ENCODE peak calls at places on chromosomes 4 and X, in five cellular contexts. W, H, O, K and S are unnamed samples. For H3K4me1, the result is how much of the 10 kb centered on the place peaks cover.

GRCh38 chr4:113591982-113592381 is 169.6 kb downstream of the CAMK2D start:
- DNase-seq in W (no peak), H (no peak), O (peak), K (no peak), S (no peak)

GRCh38 chrX:9339603-9340569 is 125.0 kb upstream of the TBL1X start:
- DNase-seq in W (peak), H (peak), O (peak), K (peak), S (no peak)

GRCh38 chr4:2243682-2244380 is 1.9 kb upstream of the HAUS3 start:
- DNase-seq in W (no peak), H (peak), O (peak), K (peak), S (peak)

GRCh38 chr4:112589207-112589606 is 47.5 kb downstream of the ZGRF1 start:
- DNase-seq in W (no peak), H (no peak), O (peak), K (no peak), S (no peak)

GRCh38 chrX:105765691-105766090 is 56.6 kb upstream of the NRK start:
- DNase-seq in W (no peak), H (no peak), O (no peak), K (no peak), S (no peak)

GRCh38 chr4:158538176-158538575 is 16.5 kb downstream of the RXFP1 start:
- DNase-seq in W (no peak), H (no peak), O (peak), K (no peak), S (no peak)

GRCh38 chr4:185109736-185110135 is 33.3 kb upstream of the SLC25A4 start:
- DNase-seq in W (no peak), H (no peak), O (no peak), K (no peak), S (no peak)

GRCh38 chr4:8350326-8350725 is 80.8 kb downstream of the HTRA3 start:
- DNase-seq in W (no peak), H (no peak), O (no peak), K (no peak), S (no peak)

GRCh38 chr4:154366956-154367355 is 124.6 kb downstream of the DCHS2 start:
- DNase-seq in W (no peak), H (no peak), O (no peak), K (no peak), S (no peak)

GRCh38 chr4:74424111-74424510 is 20.8 kb upstream of the AREG start:
- DNase-seq in W (no peak), H (no peak), O (no peak), K (no peak), S (no peak)

GRCh38 chr4:143386812-143387211 is 50.1 kb downstream of the GAB1 start:
- DNase-seq in W (no peak), H (no peak), O (no peak), K (no peak), S (no peak)

GRCh38 chrX:132025085-132025484 is 2.0 kb downstream of the STK26 start:
- DNase-seq in W (peak), H (no peak), O (no peak), K (no peak), S (no peak)

GRCh38 chr4:176443646-176444409 is 124.1 kb downstream of the SPCS3 start:
- DNase-seq in W (no peak), H (no peak), O (peak), K (no peak), S (no peak)

GRCh38 chr4:88163286-88163685 is 4.8 kb upstream of the ABCG2 start:
- DNase-seq in W (no peak), H (no peak), O (no peak), K (no peak), S (no peak)

GRCh38 chrX:102723456-102723855 is 2.9 kb downstream of the GPRASP3 start:
- DNase-seq in W (no peak), H (no peak), O (no peak), K (no peak), S (no peak)

GRCh38 chr4:22688236-22688635 is 4.5 kb upstream of the GBA3 start:
- DNase-seq in W (no peak), H (no peak), O (peak), K (no peak), S (no peak)

GRCh38 chr4:174190832-174191500 is 92.5 kb downstream of the FBXO8 start:
- DNase-seq in W (no peak), H (no peak), O (no peak), K (no peak), S (no peak)

GRCh38 chrX:97238632-97239031 is 354.9 kb downstream of the RPA4 start:
- DNase-seq in W (no peak), H (no peak), O (peak), K (no peak), S (no peak)

GRCh38 chrX:135295238-135295943 is 13.9 kb upstream of the ETDC start:
- DNase-seq in W (peak), H (peak), O (peak), K (peak), S (no peak)

GRCh38 chrX:47283015-47283771 is 50.4 kb downstream of the USP11 start:
- DNase-seq in W (no peak), H (no peak), O (peak), K (no peak), S (no peak)

GRCh38 chrX:40090961-40091360 is 6.8 kb downstream of the BCOR start:
- DNase-seq in W (no peak), H (no peak), O (no peak), K (no peak), S (no peak)

GRCh38 chrX:40088803-40089540 is 8.8 kb downstream of the BCOR start:
- DNase-seq in W (no peak), H (no peak), O (no peak), K (no peak), S (no peak)

GRCh38 chrX:40088299-40088625 is 9.5 kb downstream of the BCOR start:
- DNase-seq in W (no peak), H (no peak), O (no peak), K (no peak), S (no peak)

GRCh38 chrX:40091691-40092421 is 5.9 kb downstream of the BCOR start:
- DNase-seq in W (no peak), H (no peak), O (no peak), K (no peak), S (no peak)

GRCh38 chrX:40090050-40090804 is 7.5 kb downstream of the BCOR start:
- DNase-seq in W (no peak), H (no peak), O (peak), K (peak), S (no peak)
- H3K4me1 ChIP-seq in W (under half), H (half or more), O (half or more), K (half or more), S (half or more)

DNA sequence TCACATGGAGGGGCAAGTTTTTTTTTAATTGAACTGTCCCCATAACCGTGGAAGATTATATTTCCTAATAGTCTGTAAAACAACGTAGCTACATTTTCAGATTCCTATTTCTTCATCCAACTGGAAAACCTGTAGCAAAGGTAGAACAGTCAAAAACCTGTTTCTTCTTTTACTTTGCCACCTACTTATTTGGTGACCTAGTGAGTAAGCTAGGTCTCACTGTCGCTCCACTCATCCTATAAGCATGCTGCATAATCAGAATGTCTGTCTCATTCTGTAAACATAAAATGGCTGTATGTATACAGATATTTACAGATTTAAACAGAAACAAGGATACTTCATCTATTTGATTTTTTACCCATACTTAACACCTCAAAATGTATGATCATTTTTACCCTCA is 20.4 kb downstream of the MAML3 start:
- DNase-seq in W (no peak), H (no peak), O (no peak), K (no peak), S (no peak)
- H3K4me1 ChIP-seq in W (under half), H (under half), O (under half), K (under half), S (under half)

GRCh38 chr4:78661923-78662521 is 110.5 kb downstream of the ANXA3 start:
- DNase-seq in W (no peak), H (no peak), O (peak), K (no peak), S (no peak)
- H3K4me1 ChIP-seq in W (under half), H (under half), O (under half), K (under half), S (under half)

GRCh38 chr4:70688795-70689231 is 481 bp downstream of the UTP3 start:
- DNase-seq in W (peak), H (no peak), O (no peak), K (no peak), S (no peak)
- H3K4me1 ChIP-seq in W (under half), H (under half), O (under half), K (under half), S (under half)

DNA sequence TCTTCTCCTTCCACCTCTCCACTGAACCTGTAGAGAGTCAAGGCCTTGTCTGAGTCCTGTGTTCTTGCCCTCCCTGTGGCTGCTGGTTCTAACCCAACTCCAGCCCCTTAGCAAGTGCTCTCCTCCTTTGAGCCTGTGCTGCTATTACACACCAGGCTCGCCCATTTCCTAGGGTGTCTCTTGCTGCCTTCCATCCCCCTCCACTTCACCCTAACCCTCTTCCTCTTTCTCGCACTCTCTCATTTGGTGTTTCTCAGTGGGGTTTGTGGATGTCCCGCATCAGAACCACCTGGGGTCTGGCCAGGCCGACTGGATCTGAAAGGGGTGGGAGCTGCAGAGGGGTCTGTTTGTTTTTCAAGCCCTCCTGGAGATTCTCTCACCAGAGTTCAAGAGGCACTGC is 156.7 kb downstream of the SPRY1 start:
- DNase-seq in W (no peak), H (no peak), O (no peak), K (no peak), S (no peak)
- H3K4me1 ChIP-seq in W (under half), H (under half), O (under half), K (under half), S (under half)

GRCh38 chrX:118525146-118525725 is 29.6 kb downstream of the DOCK11 start:
- DNase-seq in W (no peak), H (no peak), O (no peak), K (no peak), S (no peak)
- H3K4me1 ChIP-seq in W (half or more), H (half or more), O (under half), K (under half), S (under half)